ENCODE peak calls at places on chromosomes 11 and 22, in four cellular contexts. One of them, this sample, is unnamed.

GRCh38 chr11:85718991-85719807 is 33.2 kb upstream of the CCDC89 start:
- DNase-seq in GM12878: no peak
- DNase-seq in HepG2: peak
- DNase-seq in K562: no peak
- DNase-seq in this sample: no peak

GRCh38 chr11:79932612-79933011 is 491.8 kb upstream of the TENM4 start:
- DNase-seq in GM12878: no peak
- DNase-seq in HepG2: no peak
- DNase-seq in K562: no peak
- DNase-seq in this sample: no peak

GRCh38 chr11:47271961-47272661 is 2.2 kb downstream of the MADD start:
- DNase-seq in GM12878: no peak
- DNase-seq in HepG2: no peak
- DNase-seq in K562: peak
- DNase-seq in this sample: peak

GRCh38 chr11:1307163-1307870 is 2.1 kb downstream of the TOLLIP start:
- DNase-seq in GM12878: no peak
- DNase-seq in HepG2: no peak
- DNase-seq in K562: no peak
- DNase-seq in this sample: no peak

GRCh38 chr11:92576315-92576714 is 351.7 kb downstream of the FAT3 start:
- DNase-seq in GM12878: no peak
- DNase-seq in HepG2: no peak
- DNase-seq in K562: no peak
- DNase-seq in this sample: no peak

GRCh38 chr11:9680028-9680427 is 16.2 kb downstream of the SWAP70 start:
- DNase-seq in GM12878: no peak
- DNase-seq in HepG2: no peak
- DNase-seq in K562: no peak
- DNase-seq in this sample: no peak

GRCh38 chr11:47979378-47980092 is 824 bp upstream of the PTPRJ start:
- DNase-seq in GM12878: no peak
- DNase-seq in HepG2: no peak
- DNase-seq in K562: no peak
- DNase-seq in this sample: no peak

GRCh38 chr22:23285236-23285635 is 104.9 kb downstream of the BCR start:
- DNase-seq in GM12878: no peak
- DNase-seq in HepG2: no peak
- DNase-seq in K562: peak
- DNase-seq in this sample: no peak

GRCh38 chr11:8283510-8284272 is 20.0 kb upstream of the LMO1 start:
- DNase-seq in GM12878: no peak
- DNase-seq in HepG2: no peak
- DNase-seq in K562: no peak
- DNase-seq in this sample: peak

GRCh38 chr22:23207786-23208325 is 27.5 kb downstream of the BCR start:
- DNase-seq in GM12878: no peak
- DNase-seq in HepG2: no peak
- DNase-seq in K562: peak
- DNase-seq in this sample: no peak

GRCh38 chr22:21632237-21632895 is at the start of gene CCDC116:
- DNase-seq in GM12878: no peak
- DNase-seq in HepG2: peak
- DNase-seq in K562: peak
- DNase-seq in this sample: peak

DNA sequence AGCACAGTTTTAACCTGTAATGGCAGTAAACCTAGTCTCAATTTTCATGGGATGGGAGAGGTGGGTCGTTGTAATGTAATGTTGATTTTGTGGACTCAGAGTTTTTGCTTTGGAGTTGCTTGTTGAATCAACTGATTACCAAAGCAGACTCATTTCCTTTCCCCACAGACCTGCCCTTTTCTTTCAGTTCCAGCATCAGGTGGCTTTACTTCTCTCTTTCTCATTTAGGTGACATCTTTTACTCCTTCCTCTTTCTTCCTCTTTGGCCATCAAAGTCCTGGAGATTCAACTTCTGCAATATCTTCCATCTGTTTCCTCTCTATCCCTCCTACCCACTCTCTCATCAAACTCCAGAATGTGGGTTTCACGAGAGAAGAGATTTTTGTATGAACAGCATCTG is 313.9 kb downstream of the TMEM135 start:
- DNase-seq in GM12878: no peak
- DNase-seq in HepG2: no peak
- DNase-seq in K562: no peak
- DNase-seq in this sample: no peak
- TF ChIP-seq FOXK2 in GM12878: no peak
- TF ChIP-seq FOXK2 in HepG2: no peak
- TF ChIP-seq FOXK2 in K562: no peak
- TF ChIP-seq FOXK2 in this sample: no peak

GRCh38 chr11:131671764-131672163 is 301.3 kb downstream of the NTM start:
- DNase-seq in GM12878: no peak
- DNase-seq in HepG2: no peak
- DNase-seq in K562: no peak
- DNase-seq in this sample: no peak
- TF ChIP-seq TARDBP in GM12878: no peak
- TF ChIP-seq TARDBP in HepG2: no peak
- TF ChIP-seq TARDBP in K562: no peak
- TF ChIP-seq TARDBP in this sample: no peak

GRCh38 chr11:77151804-77152513 is 23.9 kb downstream of the MYO7A start:
- DNase-seq in GM12878: peak
- DNase-seq in HepG2: no peak
- DNase-seq in K562: no peak
- DNase-seq in this sample: no peak
- TF ChIP-seq FOXK2 in GM12878: no peak
- TF ChIP-seq FOXK2 in HepG2: no peak
- TF ChIP-seq FOXK2 in K562: no peak
- TF ChIP-seq FOXK2 in this sample: no peak

DNA sequence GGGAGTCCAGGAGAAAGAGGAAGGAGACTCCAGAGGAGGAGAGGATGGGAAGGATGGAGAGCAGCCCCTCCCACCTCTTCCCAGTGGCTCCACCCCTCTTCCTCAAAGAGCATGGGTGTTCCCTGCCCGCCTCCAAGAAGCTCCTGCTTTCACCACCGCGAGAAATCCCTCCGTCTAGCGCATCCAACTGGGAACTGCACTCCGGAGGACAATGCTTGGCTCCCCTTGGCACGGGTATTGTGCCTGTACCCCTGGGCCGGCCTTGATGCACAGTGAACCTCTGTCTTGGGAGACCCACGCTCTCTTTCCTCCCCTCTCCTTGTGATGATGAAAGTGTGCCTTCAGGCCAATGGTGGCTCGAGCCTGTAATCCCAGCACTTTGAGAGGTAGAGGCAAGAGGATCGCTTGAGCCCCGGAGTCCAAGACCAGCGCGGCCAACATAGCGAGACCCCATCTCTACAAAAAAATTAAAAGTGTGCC is 14.9 kb upstream of the ADA2 start:
- DNase-seq in GM12878: no peak
- DNase-seq in HepG2: no peak
- DNase-seq in K562: no peak
- DNase-seq in this sample: no peak
- TF ChIP-seq TARDBP in GM12878: no peak
- TF ChIP-seq TARDBP in HepG2: no peak
- TF ChIP-seq TARDBP in K562: no peak
- TF ChIP-seq TARDBP in this sample: no peak

DNA sequence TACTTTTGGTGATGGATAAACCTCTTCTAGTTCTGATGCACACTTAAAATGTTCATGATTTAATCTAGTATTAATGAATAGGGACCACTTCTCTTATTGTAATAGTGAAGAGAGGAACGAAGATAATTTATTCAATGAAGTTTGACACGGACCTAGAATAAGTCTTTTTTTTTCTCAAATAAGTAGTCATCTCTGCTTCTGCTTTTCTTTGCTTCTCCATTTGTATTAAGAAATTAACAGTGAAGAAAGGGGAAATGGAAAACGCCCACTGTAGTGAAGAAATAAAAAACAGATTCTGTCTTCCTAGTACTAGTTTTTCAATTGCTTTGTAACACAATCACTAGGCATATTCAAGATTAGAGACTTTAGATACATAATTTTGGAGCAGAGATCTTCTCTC is 73.0 kb downstream of the CD44 start:
- DNase-seq in GM12878: no peak
- DNase-seq in HepG2: no peak
- DNase-seq in K562: no peak
- DNase-seq in this sample: no peak
- TF ChIP-seq FOXK2 in GM12878: no peak
- TF ChIP-seq FOXK2 in HepG2: no peak
- TF ChIP-seq FOXK2 in K562: no peak
- TF ChIP-seq FOXK2 in this sample: no peak

GRCh38 chr11:124673333-124674167 is at the start of the genes SIAE and SPA17:
- DNase-seq in GM12878: peak
- DNase-seq in HepG2: peak
- DNase-seq in K562: peak
- DNase-seq in this sample: peak

GRCh38 chr11:124674168-124674517 is 439 bp downstream of the SPA17 start:
- DNase-seq in GM12878: no peak
- DNase-seq in HepG2: no peak
- DNase-seq in K562: peak
- DNase-seq in this sample: peak

GRCh38 chr11:124676386-124676785 is 2.7 kb downstream of the SPA17 start:
- DNase-seq in GM12878: no peak
- DNase-seq in HepG2: no peak
- DNase-seq in K562: no peak
- DNase-seq in this sample: no peak

GRCh38 chr11:124672531-124673215 is 866 bp downstream of the SIAE start:
- DNase-seq in GM12878: no peak
- DNase-seq in HepG2: no peak
- DNase-seq in K562: peak
- DNase-seq in this sample: no peak

GRCh38 chr11:124674571-124674970 is 867 bp downstream of the SPA17 start:
- DNase-seq in GM12878: no peak
- DNase-seq in HepG2: no peak
- DNase-seq in K562: no peak
- DNase-seq in this sample: no peak
- TF ChIP-seq TARDBP in GM12878: no peak
- TF ChIP-seq TARDBP in HepG2: no peak
- TF ChIP-seq TARDBP in K562: no peak
- TF ChIP-seq TARDBP in this sample: no peak

DNA sequence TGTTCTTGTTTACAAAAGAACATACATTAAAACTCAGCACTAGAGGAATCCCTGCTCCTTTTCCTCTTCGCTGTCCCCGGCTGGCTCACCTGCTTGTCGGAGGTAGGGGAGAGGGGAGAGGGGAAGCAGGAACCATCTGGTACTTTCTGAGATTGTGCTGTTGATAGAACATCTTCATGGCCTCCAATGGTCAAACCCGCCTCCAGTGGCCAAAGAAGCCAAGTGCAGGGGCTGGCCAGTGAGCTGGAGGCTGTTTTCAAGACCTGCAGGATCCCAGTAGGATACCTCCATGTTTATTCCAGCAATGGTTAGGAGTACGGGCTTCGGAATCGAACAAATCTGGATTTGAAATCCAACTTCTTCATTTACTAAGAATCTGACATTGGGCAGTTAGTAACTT is 92.6 kb downstream of the PKNOX2 start:
- DNase-seq in GM12878: no peak
- DNase-seq in HepG2: no peak
- DNase-seq in K562: peak
- DNase-seq in this sample: peak
- TF ChIP-seq FOXK2 in GM12878: no peak
- TF ChIP-seq FOXK2 in HepG2: no peak
- TF ChIP-seq FOXK2 in K562: no peak
- TF ChIP-seq FOXK2 in this sample: no peak